ENCODE peak calls at places on chromosomes 11 and 22, in eight cellular contexts. U, H, B, C, J, G, I and F are unnamed samples.

GRCh38 chr11:129728571-129728970 is 87.1 kb upstream of the TMEM45B start:
- DNase-seq in U (no peak), H (no peak), B (no peak), C (no peak), J (no peak), G (no peak), I (no peak), F (no peak)

GRCh38 chr11:126132319-126132718 is 69.7 kb upstream of the CDON start:
- DNase-seq in U (peak; percentile 50), H (no peak), B (no peak), C (peak; percentile 7), J (peak; percentile 87), G (no peak), I (peak; percentile 53), F (no peak)

GRCh38 chr11:113637636-113638035 is 68.5 kb downstream of the TMPRSS5 start:
- DNase-seq in U (no peak), H (no peak), B (no peak), C (no peak), J (no peak), G (no peak), I (no peak), F (no peak)

GRCh38 chr22:28907311-28908008 is 24.1 kb downstream of the ZNRF3 start:
- DNase-seq in U (no peak), H (no peak), B (no peak), C (no peak), J (peak; percentile 19), G (no peak), I (no peak), F (no peak)

GRCh38 chr11:111570796-111571195 is 30.3 kb downstream of the LAYN start:
- DNase-seq in U (no peak), H (no peak), B (no peak), C (no peak), J (no peak), G (no peak), I (no peak), F (no peak)

GRCh38 chr22:43897751-43898261 is 6.0 kb upstream of the PNPLA5 start:
- DNase-seq in U (no peak), H (no peak), B (no peak), C (no peak), J (peak; percentile 88), G (no peak), I (no peak), F (no peak)

GRCh38 chr11:69114362-69114761 is 41.4 kb upstream of the SMIM38 start:
- DNase-seq in U (no peak), H (no peak), B (no peak), C (no peak), J (no peak), G (no peak), I (no peak), F (no peak)

GRCh38 chr11:9461760-9462134 is 935 bp downstream of the ZNF143 start:
- DNase-seq in U (no peak), H (no peak), B (no peak), C (no peak), J (peak; percentile 49), G (no peak), I (no peak), F (no peak)

GRCh38 chr11:10660323-10660722 is 33.2 kb downstream of the IRAG1 start:
- DNase-seq in U (no peak), H (no peak), B (no peak), C (no peak), J (no peak), G (no peak), I (no peak), F (no peak)
- H3K4me1 ChIP-seq in U (peaks cover 29% of the 10 kb centered on the region), H (peaks cover 14% of the 10 kb centered on the region), B (peaks cover 73% of the 10 kb centered on the region), C (peaks cover 34% of the 10 kb centered on the region), J (peaks cover 40% of the 10 kb centered on the region), G (no peaks in the 10 kb centered on the region), I (peaks cover 77% of the 10 kb centered on the region), F (no peaks in the 10 kb centered on the region)

GRCh38 chr22:41471606-41472005 is 2.7 kb downstream of the ACO2 start:
- DNase-seq in U (no peak), H (no peak), B (no peak), C (no peak), J (no peak), G (no peak), I (no peak), F (no peak)
- H3K4me1 ChIP-seq in U (peaks cover 59% of the 10 kb centered on the region), H (peaks cover 6% of the 10 kb centered on the region), B (peaks cover 85% of the 10 kb centered on the region), C (peaks cover 19% of the 10 kb centered on the region), J (peaks cover 10% of the 10 kb centered on the region), G (peaks cover 14% of the 10 kb centered on the region), I (peaks cover 93% of the 10 kb centered on the region), F (peaks cover 8% of the 10 kb centered on the region)

DNA sequence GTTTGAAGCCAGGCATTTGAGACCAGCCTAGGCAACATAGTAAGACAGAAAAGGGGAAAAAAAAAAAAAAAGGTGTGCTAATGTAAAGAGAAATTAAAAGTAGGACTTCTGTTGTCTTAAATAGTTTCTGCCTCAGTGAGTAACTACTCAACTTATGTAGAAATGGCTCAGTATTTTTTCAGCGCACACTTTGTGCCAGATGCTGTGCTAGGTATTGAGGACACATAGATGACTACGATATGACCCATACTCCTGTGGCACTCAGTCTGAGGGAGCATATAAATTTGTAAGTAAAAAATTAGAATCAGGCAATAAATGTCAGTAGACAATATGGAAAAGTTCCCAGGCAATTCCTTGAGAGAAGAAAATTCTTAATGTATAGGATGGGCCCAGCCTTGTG is 93.9 kb downstream of the YAP1 start:
- DNase-seq in U (no peak), H (no peak), B (no peak), C (no peak), J (no peak), G (no peak), I (no peak), F (no peak)
- H3K4me1 ChIP-seq in U (peaks cover 8% of the 10 kb centered on the region), H (no peaks in the 10 kb centered on the region), B (no peaks in the 10 kb centered on the region), C (peaks cover 7% of the 10 kb centered on the region), J (no peaks in the 10 kb centered on the region), G (peaks cover 74% of the 10 kb centered on the region), I (peaks cover 10% of the 10 kb centered on the region), F (no peaks in the 10 kb centered on the region)

GRCh38 chr22:50298937-50299656 is 8.3 kb downstream of the PLXNB2 start:
- DNase-seq in U (no peak), H (no peak), B (peak; percentile 46), C (no peak), J (no peak), G (peak; percentile 60), I (peak; percentile 51), F (no peak)
- H3K4me1 ChIP-seq in U (peaks cover 28% of the 10 kb centered on the region), H (peaks cover 40% of the 10 kb centered on the region), B (peaks cover 100% of the 10 kb centered on the region), C (peaks cover 45% of the 10 kb centered on the region), J (peaks cover 49% of the 10 kb centered on the region), G (peaks cover 15% of the 10 kb centered on the region), I (peaks cover 99% of the 10 kb centered on the region), F (peaks cover 83% of the 10 kb centered on the region)

DNA sequence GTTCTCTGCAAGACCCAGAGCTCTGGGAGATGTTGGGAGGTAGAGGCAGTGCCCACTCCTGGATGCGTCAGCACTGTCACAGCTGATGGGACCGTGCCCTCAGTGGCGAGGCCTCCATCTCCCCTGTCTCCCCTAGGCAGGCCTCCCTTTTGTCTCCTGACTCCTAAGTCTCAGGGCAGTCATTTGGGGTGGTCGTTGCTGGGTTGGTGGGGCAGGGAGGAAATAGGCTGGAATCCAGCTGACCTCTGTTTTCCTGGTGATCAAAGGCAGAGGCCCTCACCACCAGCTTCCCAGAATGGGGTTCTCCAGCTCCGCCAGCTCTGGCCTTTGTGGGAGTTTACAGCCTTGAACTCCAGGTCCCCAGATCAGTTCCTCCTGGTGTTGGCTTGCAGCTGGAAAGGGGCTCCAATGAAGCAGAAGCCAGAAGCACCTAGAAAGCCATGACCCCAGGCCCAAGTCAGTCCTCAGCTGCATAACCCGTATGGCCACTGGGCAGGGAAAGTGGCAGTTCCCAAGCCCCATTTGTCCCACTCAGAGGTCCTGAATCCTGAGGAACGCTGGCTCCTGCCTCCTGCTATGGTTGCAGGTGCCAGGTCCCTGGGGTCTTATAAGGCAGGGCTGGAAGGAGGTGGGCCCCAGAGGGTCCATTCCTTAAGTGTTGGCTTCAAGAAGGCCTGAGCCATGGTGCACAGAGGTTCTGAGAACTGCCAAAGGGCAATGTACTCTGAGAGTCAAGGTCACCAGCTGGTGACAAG is 7.3 kb upstream of the FXYD2 start:
- DNase-seq in U (no peak), H (no peak), B (no peak), C (no peak), J (no peak), G (no peak), I (no peak), F (no peak)
- H3K4me1 ChIP-seq in U (peaks cover 12% of the 10 kb centered on the region), H (peaks cover 4% of the 10 kb centered on the region), B (peaks cover 34% of the 10 kb centered on the region), C (peaks cover 13% of the 10 kb centered on the region), J (peaks cover 6% of the 10 kb centered on the region), G (no peaks in the 10 kb centered on the region), I (peaks cover 49% of the 10 kb centered on the region), F (no peaks in the 10 kb centered on the region)

DNA sequence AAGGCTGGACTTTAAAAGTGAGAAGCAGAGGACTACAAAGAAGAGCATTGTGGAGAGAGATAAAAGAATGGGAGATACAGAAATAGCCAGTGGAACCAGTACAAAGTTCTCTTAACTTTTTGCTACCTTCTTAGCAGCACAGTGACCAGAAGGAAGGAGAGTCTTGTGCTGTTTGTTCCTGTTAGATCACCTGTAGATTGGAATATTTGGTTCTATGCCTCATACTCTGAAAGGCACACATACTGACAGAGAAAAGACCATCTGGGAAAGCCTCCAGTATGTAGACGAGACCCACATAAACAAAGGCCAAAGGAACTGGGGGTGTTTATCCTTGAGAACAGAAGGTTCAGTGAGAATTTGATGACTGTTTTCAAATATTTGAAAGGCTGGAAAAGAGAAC is 18.7 kb downstream of the RNF141 start:
- DNase-seq in U (no peak), H (no peak), B (no peak), C (no peak), J (no peak), G (no peak), I (no peak), F (no peak)
- H3K4me1 ChIP-seq in U (peaks cover 7% of the 10 kb centered on the region), H (no peaks in the 10 kb centered on the region), B (no peaks in the 10 kb centered on the region), C (peaks cover 58% of the 10 kb centered on the region), J (peaks cover 5% of the 10 kb centered on the region), G (no peaks in the 10 kb centered on the region), I (no peaks in the 10 kb centered on the region), F (no peaks in the 10 kb centered on the region)

DNA sequence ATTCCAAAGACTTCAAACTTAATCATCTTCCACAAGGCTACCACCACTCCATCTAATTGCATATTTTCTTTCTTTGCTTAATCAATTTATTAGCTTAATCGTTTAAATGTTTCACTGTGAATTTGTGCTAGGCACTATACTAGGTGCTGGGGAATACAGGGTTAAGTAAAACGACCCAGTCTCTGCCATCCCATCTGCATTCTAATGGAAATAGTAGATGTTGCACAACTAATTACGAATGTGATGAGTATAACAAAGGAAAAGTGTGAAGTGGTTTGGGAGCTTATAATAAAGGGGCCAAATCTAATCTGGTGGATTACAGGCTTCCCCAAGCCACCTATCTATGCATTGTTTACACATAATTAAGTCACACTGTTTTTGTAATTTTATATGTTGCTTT is 147.1 kb downstream of the FAM181B start:
- DNase-seq in U (no peak), H (no peak), B (no peak), C (no peak), J (no peak), G (peak; percentile 17), I (no peak), F (no peak)
- H3K4me1 ChIP-seq in U (no peaks in the 10 kb centered on the region), H (no peaks in the 10 kb centered on the region), B (no peaks in the 10 kb centered on the region), C (no peaks in the 10 kb centered on the region), J (no peaks in the 10 kb centered on the region), G (no peaks in the 10 kb centered on the region), I (no peaks in the 10 kb centered on the region), F (no peaks in the 10 kb centered on the region)

DNA sequence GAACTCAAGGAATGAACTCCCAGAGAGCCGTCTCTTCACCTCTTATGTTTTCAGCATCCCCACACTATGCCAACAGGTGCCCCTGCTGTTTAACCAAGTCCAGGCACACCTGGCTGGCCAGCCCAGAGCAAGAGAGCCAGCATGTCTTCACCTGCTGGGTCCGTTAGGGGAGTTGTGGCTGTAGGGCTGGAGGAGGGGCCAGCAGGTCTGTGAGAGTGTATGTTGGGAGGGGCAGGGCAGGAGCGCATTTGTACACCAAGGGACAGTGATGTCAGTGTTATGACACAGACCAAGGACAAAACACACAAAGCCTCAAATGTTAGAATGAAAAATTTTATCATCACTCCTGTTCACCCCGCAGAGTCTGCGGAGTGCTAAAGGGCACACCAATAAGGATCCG is 5.8 kb downstream of the PATZ1 start:
- DNase-seq in U (no peak), H (no peak), B (no peak), C (no peak), J (no peak), G (no peak), I (no peak), F (no peak)
- H3K4me1 ChIP-seq in U (peaks cover 30% of the 10 kb centered on the region), H (peaks cover 22% of the 10 kb centered on the region), B (peaks cover 62% of the 10 kb centered on the region), C (peaks cover 30% of the 10 kb centered on the region), J (peaks cover 12% of the 10 kb centered on the region), G (peaks cover 28% of the 10 kb centered on the region), I (peaks cover 70% of the 10 kb centered on the region), F (peaks cover 27% of the 10 kb centered on the region)